ENCODE peak calls at places on chromosomes 2 and 18, in eight cellular contexts. Q is CD8-positive, alpha-beta T cell; N is SW480; E is amniotic stem cell; I is NCI-H2171; M is MV-4-11; U is skeletal muscle cell; S is ACHN. A is an unnamed sample.

GRCh38 chr2:132374961-132375360 is 41.6 kb upstream of the GPR39 start:
- DNase-seq in Q (no peak), N (no peak), E (no peak), I (no peak), M (peak), U (peak), S (no peak), A (no peak)

GRCh38 chr18:45836242-45837215 is 11.1 kb downstream of the SIGLEC15 start:
- DNase-seq in Q (no peak), N (no peak), E (no peak), I (no peak), M (no peak), U (no peak), S (no peak), A (no peak)

GRCh38 chr18:56199580-56200320 is 438.6 kb downstream of the TXNL1 start:
- DNase-seq in Q (no peak), N (no peak), E (no peak), I (no peak), M (no peak), U (no peak), S (no peak), A (no peak)

GRCh38 chr2:173157894-173158293 is 82.2 kb downstream of the MAP3K20 start:
- DNase-seq in Q (no peak), N (no peak), E (no peak), I (no peak), M (no peak), U (no peak), S (no peak), A (no peak)

GRCh38 chr2:24667542-24667941 is 125.6 kb downstream of the PTRHD1 start:
- DNase-seq in Q (no peak), N (no peak), E (no peak), I (no peak), M (no peak), U (no peak), S (no peak), A (no peak)

GRCh38 chr2:231614559-231615057 is 21.9 kb downstream of the TEX44 start:
- DNase-seq in Q (no peak), N (no peak), E (no peak), I (no peak), M (no peak), U (no peak), S (no peak), A (no peak)

GRCh38 chr2:27088644-27089043 is 2.1 kb downstream of the KHK start:
- DNase-seq in Q (no peak), N (no peak), E (no peak), I (no peak), M (no peak), U (no peak), S (no peak), A (no peak)

GRCh38 chr18:500556-501405 is at the start of gene COLEC12:
- DNase-seq in Q (no peak), N (no peak), E (no peak), I (no peak), M (no peak), U (no peak), S (no peak), A (no peak)

GRCh38 chr2:233700028-233700635 is 7.4 kb downstream of the UGT1A6 start:
- DNase-seq in Q (no peak), N (no peak), E (peak), I (no peak), M (no peak), U (no peak), S (peak), A (peak)

GRCh38 chr2:28618221-28619141 is 122.6 kb downstream of the PLB1 start:
- DNase-seq in Q (no peak), N (no peak), E (no peak), I (no peak), M (no peak), U (no peak), S (no peak), A (no peak)

GRCh38 chr2:223469270-223470057 is 132.7 kb downstream of the SCG2 start:
- DNase-seq in Q (no peak), N (no peak), E (no peak), I (no peak), M (peak), U (peak), S (peak), A (no peak)

GRCh38 chr2:80293026-80293425 is 11.5 kb downstream of the LRRTM1 start:
- DNase-seq in Q (no peak), N (no peak), E (no peak), I (no peak), M (no peak), U (no peak), S (no peak), A (no peak)

GRCh38 chr2:28538652-28539051 is 42.8 kb downstream of the PLB1 start:
- DNase-seq in Q (no peak), N (no peak), E (no peak), I (no peak), M (no peak), U (no peak), S (no peak), A (no peak)

GRCh38 chr18:32771169-32771751 is 1.6 kb downstream of the KLHL14 start:
- DNase-seq in Q (no peak), N (no peak), E (no peak), I (peak), M (no peak), U (no peak), S (no peak), A (no peak)

GRCh38 chr2:42964444-42965081 is 172.2 kb upstream of the HAAO start:
- DNase-seq in Q (no peak), N (no peak), E (peak), I (no peak), M (peak), U (peak), S (peak), A (peak)

GRCh38 chr18:46278481-46279465 is 174.6 kb downstream of the HAUS1 start:
- DNase-seq in Q (no peak), N (no peak), E (no peak), I (no peak), M (no peak), U (peak), S (peak), A (no peak)

GRCh38 chr2:239685965-239686364 is 285.1 kb upstream of the HDAC4 start:
- DNase-seq in Q (no peak), N (no peak), E (no peak), I (no peak), M (no peak), U (no peak), S (no peak), A (no peak)

GRCh38 chr2:219684721-219685689 is 57.6 kb downstream of the SLC4A3 start:
- DNase-seq in Q (peak), N (peak), E (no peak), I (peak), M (peak), U (peak), S (peak), A (peak)

GRCh38 chr2:85761-86160 is 39.5 kb upstream of the FAM110C start:
- DNase-seq in Q (no peak), N (no peak), E (no peak), I (no peak), M (no peak), U (no peak), S (peak), A (no peak)

GRCh38 chr2:9914384-9915065 is 37.0 kb upstream of the GRHL1 start:
- DNase-seq in Q (no peak), N (peak), E (peak), I (no peak), M (peak), U (peak), S (peak), A (no peak)

GRCh38 chr2:170455617-170456426 is 259.3 kb upstream of the SP5 start:
- DNase-seq in Q (no peak), N (peak), E (no peak), I (no peak), M (peak), U (no peak), S (no peak), A (no peak)

GRCh38 chr18:28805491-28805890 is 628.6 kb upstream of the CDH2 start:
- DNase-seq in Q (no peak), N (no peak), E (no peak), I (no peak), M (no peak), U (no peak), S (no peak), A (no peak)

GRCh38 chr2:237790353-237790752 is 8.2 kb upstream of the RBM44 start:
- DNase-seq in Q (no peak), N (no peak), E (no peak), I (no peak), M (no peak), U (no peak), S (no peak), A (no peak)

GRCh38 chr2:98911376-98912154 is 24.5 kb downstream of the CRACDL start:
- DNase-seq in Q (no peak), N (peak), E (no peak), I (no peak), M (no peak), U (peak), S (peak), A (no peak)